ENCODE peak calls at places on chromosome 13, in five cellular contexts. E, X, I, R and O are unnamed samples.

GRCh38 chr13:40665061-40665753 is 1.2 kb downstream of the FOXO1 start:
- DNase-seq in E (peak), X (peak), I (no peak), R (no peak), O (no peak)

GRCh38 chr13:40764587-40765403 is 6.2 kb downstream of the MRPS31 start:
- DNase-seq in E (no peak), X (no peak), I (no peak), R (no peak), O (peak)

GRCh38 chr13:77779461-77780272 is 82.2 kb downstream of the SLAIN1 start:
- DNase-seq in E (no peak), X (no peak), I (peak), R (peak), O (peak)

GRCh38 chr13:58744686-58745085 is 1113.1 kb downstream of the PCDH17 start:
- DNase-seq in E (no peak), X (no peak), I (no peak), R (no peak), O (no peak)

GRCh38 chr13:26664942-26665341 is 95.6 kb downstream of the GPR12 start:
- DNase-seq in E (no peak), X (no peak), I (no peak), R (no peak), O (no peak)

GRCh38 chr13:94858856-94859811 is 146.8 kb upstream of the SOX21 start:
- DNase-seq in E (peak), X (peak), I (no peak), R (peak), O (peak)

GRCh38 chr13:83620535-83621220 is 261.6 kb downstream of the SLITRK1 start:
- DNase-seq in E (no peak), X (no peak), I (peak), R (peak), O (peak)

GRCh38 chr13:112605531-112605990 is 17.6 kb upstream of the TUBGCP3 start:
- DNase-seq in E (no peak), X (no peak), I (no peak), R (no peak), O (no peak)

GRCh38 chr13:43977911-43978310 is 98.2 kb downstream of the LACC1 start:
- DNase-seq in E (no peak), X (no peak), I (no peak), R (no peak), O (no peak)

GRCh38 chr13:51683537-51684050 is 99.3 kb downstream of the WDFY2 start:
- DNase-seq in E (no peak), X (no peak), I (no peak), R (no peak), O (no peak)

GRCh38 chr13:69180025-69180424 is 927.6 kb upstream of the ATXN8OS start:
- DNase-seq in E (no peak), X (no peak), I (no peak), R (no peak), O (no peak)

DNA sequence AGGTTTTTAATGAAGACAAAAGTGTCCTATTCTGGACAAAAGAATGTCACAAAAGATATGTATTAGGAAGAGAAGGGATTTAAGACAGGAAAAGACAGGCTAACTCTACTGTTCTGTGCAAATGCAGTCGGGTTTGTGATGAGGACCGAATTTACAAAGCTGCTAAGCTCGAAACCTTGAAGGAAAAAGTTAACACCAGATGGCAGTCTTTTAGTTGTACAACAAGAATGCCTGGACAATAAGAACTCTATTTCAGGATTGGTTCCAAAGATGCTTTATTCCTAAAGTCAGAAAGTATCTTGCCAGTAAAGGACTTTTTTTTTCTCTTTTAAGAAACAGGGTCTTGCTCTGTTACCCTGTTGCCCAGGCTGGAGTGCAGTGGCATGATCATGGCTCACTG is 51.1 kb downstream of the HS6ST3 start:
- DNase-seq in E (no peak), X (no peak), I (no peak), R (peak), O (no peak)
- TF ChIP-seq CTCF in E (no peak), X (no peak), I (peak), R (peak), O (peak)

DNA sequence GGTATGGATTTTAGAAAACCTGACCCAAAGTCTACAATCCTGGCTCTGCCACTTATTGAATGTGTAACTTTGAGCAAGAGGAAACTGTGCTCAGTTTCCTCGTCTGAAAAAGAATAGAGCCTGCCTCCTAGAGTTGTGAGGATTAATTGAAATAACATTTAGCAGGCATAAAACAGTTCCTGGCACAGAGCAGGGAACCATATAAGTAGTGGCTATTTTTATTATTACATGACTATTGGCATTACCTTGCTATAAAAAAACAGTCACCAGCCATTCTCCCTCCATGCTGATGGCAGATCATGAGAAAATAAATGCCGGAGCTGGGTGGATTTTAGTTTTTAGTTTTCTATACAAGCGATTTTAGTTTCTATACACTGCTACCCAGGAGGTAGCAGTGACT is 5.8 kb downstream of the DOCK9 start:
- DNase-seq in E (no peak), X (no peak), I (no peak), R (no peak), O (no peak)
- H3K27ac ChIP-seq in E (peak), X (no peak), I (no peak), R (no peak), O (peak)

DNA sequence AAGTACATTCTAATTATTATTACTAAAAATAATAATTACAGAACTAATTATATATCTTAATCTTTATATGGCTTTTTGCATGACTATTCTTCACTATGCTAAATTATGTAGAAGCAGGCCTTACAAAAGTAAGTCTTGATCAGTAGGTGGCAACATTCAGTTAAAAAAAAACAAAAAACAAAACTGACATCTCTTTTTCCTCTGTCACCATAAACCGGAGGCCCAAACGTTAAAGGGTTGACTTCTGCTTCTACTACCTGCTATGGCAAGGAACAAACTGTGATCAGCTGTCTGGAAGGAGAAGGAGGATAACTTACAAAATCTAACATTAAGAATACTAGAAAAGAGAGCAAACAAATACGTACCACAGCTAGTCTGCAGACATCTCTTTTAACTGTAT is 1525.6 kb downstream of the SLITRK1 start:
- DNase-seq in E (no peak), X (no peak), I (no peak), R (no peak), O (no peak)
- TF ChIP-seq CTCF in E (no peak), X (no peak), I (no peak), R (no peak), O (no peak)

DNA sequence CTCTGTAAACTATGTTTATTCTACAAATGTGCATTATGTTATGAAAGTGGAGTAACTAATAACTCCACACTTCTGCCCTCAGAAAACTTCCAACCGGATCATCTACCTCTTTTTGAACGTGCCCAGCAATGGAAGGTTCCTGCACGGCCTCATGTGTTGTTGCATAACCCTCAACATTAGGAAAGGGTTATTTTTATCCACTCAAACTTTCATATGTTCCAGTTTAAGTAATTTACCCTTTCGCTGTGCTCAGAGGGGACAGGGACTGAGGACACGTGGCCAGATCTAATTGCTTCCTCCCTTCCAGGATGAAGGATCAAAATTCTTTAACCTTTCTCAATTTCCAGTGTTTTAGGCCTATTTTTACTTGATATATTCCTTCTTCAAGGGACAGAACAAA is 29.6 kb downstream of the IRS2 start:
- DNase-seq in E (no peak), X (no peak), I (no peak), R (no peak), O (no peak)
- H3K27ac ChIP-seq in E (no peak), X (peak), I (no peak), R (no peak), O (no peak)

GRCh38 chr13:106376411-106377112 is 158.9 kb downstream of the EFNB2 start:
- DNase-seq in E (no peak), X (no peak), I (peak), R (peak), O (peak)
- TF ChIP-seq CTCF in E (no peak), X (no peak), I (peak), R (no peak), O (peak)

GRCh38 chr13:103656329-103656728 is 590.1 kb upstream of the SLC10A2 start:
- DNase-seq in E (no peak), X (no peak), I (no peak), R (no peak), O (no peak)
- H3K27ac ChIP-seq in E (no peak), X (no peak), I (no peak), R (no peak), O (no peak)